ENCODE peak calls at places on chromosomes 1 and 21, in five cellular contexts. I, X, W, Q and J are unnamed samples.

GRCh38 chr1:44676484-44677200 is 2.1 kb downstream of the ARMH1 start:
- DNase-seq in W (no peak), I (no peak), X (no peak), Q (no peak), J (no peak)

GRCh38 chr1:54069792-54070548 is 16.6 kb downstream of the TCEANC2 start:
- DNase-seq in X (no peak), W (no peak), I (no peak), Q (no peak), J (no peak)

GRCh38 chr1:231093158-231093922 is 53.3 kb upstream of the FAM89A start:
- DNase-seq in X (peak; percentile 39), Q (peak; percentile 49), W (no peak), I (no peak), J (no peak)

GRCh38 chr21:21200939-21201610 is 202.9 kb downstream of the NCAM2 start:
- DNase-seq in Q (no peak), I (no peak), X (no peak), W (no peak), J (no peak)

GRCh38 chr21:45317401-45318145 is 29.9 kb upstream of the POFUT2 start:
- DNase-seq in I (peak; percentile 32), X (peak; percentile 31), W (peak; percentile 37), Q (no peak), J (no peak)

GRCh38 chr1:160114085-160114484 is 1.5 kb upstream of the ATP1A2 start:
- DNase-seq in Q (no peak), X (no peak), I (no peak), W (no peak), J (no peak)

GRCh38 chr1:15946546-15947381 is 29.1 kb downstream of the ZBTB17 start:
- DNase-seq in I (no peak), W (no peak), Q (no peak), X (no peak), J (no peak)

GRCh38 chr1:54380285-54380882 is 25.8 kb downstream of the SSBP3 start:
- DNase-seq in Q (no peak), X (no peak), I (no peak), W (no peak), J (no peak)

GRCh38 chr1:246602194-246602593 is 35.9 kb downstream of the CNST start:
- DNase-seq in Q (no peak), W (no peak), I (no peak), X (no peak), J (no peak)

GRCh38 chr1:192810253-192810880 is 1.5 kb downstream of the RGS2 start:
- DNase-seq in I (no peak), X (no peak), W (no peak), Q (no peak), J (no peak)

GRCh38 chr1:172727956-172728603 is 69.2 kb downstream of the FASLG start:
- DNase-seq in Q (no peak), X (peak; percentile 53), I (no peak), W (no peak), J (no peak)

GRCh38 chr1:170864238-170864637 is 71.1 kb upstream of the MROH9 start:
- DNase-seq in Q (no peak), I (peak; percentile 46), X (no peak), W (no peak), J (no peak)

GRCh38 chr1:117605164-117605810 is 561 bp upstream of the TENT5C start:
- DNase-seq in X (no peak), W (no peak), I (no peak), Q (no peak), J (peak; percentile 74)

GRCh38 chr1:37931148-37931492 is 15.7 kb downstream of the INPP5B start:
- DNase-seq in Q (no peak), W (no peak), I (no peak), X (no peak), J (no peak)

GRCh38 chr21:41188476-41189146 is 20.7 kb downstream of the BACE2 start:
- DNase-seq in X (no peak), W (no peak), I (no peak), Q (no peak), J (no peak)

GRCh38 chr21:43913928-43914327 is 48.9 kb downstream of the AGPAT3 start:
- DNase-seq in X (no peak), Q (no peak), W (peak; percentile 8), I (no peak), J (no peak)

GRCh38 chr1:217090073-217090911 is 367.1 kb upstream of the ESRRG start:
- DNase-seq in W (peak; percentile 53), I (no peak), X (no peak), Q (peak; percentile 60), J (no peak)

GRCh38 chr21:17391811-17392340 is 121.0 kb upstream of the CXADR start:
- DNase-seq in Q (no peak), I (no peak), W (no peak), X (no peak), J (no peak)

GRCh38 chr1:169119405-169119804 is 12.9 kb downstream of the ATP1B1 start:
- DNase-seq in I (no peak), W (no peak), X (no peak), Q (no peak), J (no peak)

GRCh38 chr1:169115891-169116585 is 9.5 kb downstream of the ATP1B1 start:
- DNase-seq in W (peak; percentile 68), X (no peak), Q (no peak), I (no peak), J (peak; percentile 86)

GRCh38 chr1:169118227-169118626 is 11.7 kb downstream of the ATP1B1 start:
- DNase-seq in I (no peak), W (no peak), Q (no peak), X (no peak), J (no peak)

GRCh38 chr1:169117599-169117998 is 11.1 kb downstream of the ATP1B1 start:
- DNase-seq in X (no peak), W (no peak), I (no peak), Q (no peak), J (no peak)

DNA sequence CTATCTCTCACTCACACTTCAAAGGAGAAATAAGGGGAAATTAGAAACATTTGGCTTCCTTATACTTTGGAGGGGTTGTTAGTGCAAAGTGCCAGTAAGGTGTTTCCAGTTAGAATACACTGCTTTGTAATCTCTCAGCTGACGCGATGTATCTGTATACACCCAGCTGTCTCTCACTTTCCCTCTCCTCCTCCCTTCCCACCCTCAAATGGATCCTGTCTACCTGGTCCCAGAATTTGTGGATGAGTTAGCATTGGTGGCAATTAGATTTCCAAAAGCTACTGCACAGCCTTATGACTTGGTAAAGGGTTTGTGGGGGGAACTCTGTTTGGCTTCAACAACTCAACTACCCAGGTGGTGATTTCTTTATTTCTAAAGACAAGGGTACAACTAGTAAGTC is 10.5 kb downstream of the ATP1B1 start:
- DNase-seq in I (no peak), Q (no peak), W (no peak), X (no peak), J (no peak)
- H3K4me1 ChIP-seq in I (peaks cover 3% of the 10 kb centered on the region), Q (no peaks in the 10 kb centered on the region), W (no peaks in the 10 kb centered on the region), X (peaks cover 82% of the 10 kb centered on the region), J (peaks cover 100% of the 10 kb centered on the region)

DNA sequence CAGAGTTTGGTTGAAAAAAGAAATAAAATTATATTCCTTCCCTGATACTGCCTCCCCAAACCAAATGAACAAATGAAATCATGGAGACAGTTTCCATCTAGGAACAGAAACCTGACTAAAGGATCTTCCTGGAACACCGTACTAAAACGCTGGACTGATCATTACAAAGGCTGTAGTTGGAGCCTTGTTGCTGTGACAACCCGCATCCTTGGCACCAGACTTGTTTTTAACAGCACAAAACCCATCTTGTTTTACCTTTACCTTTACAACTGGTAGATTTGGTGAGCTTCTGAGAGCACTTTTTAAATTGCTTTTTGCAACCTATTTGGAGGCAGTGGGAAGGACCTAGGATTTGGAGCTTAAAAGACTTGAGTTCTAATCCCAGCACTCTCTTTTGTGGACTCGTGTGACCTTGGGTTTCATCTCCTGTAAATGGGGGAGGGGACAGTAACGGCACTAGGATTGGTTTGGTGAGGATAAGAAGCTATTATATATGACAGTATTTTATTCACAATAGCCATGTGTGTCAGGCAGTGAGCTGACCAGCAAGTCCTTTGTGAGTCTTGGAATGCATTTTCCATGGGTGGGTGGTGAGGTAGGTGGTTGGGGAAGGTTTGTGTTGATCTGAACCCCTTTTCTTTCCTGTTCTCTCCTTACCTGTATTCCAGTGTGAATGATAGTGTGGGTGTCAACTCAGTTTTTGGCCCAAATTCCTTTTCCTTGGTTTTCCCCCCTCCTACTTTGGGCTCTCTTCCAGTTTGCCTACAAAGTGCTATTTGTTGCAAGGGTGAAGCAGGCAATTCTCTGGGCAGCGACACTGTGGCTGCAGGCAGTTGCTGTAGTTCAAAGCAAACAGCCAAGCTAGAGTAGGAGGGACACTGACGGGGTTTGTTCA is 12.6 kb downstream of the LRRC8D start:
- DNase-seq in X (no peak), Q (no peak), W (no peak), I (no peak), J (no peak)
- H3K4me1 ChIP-seq in X (peaks cover 64% of the 10 kb centered on the region), Q (no peaks in the 10 kb centered on the region), W (no peaks in the 10 kb centered on the region), I (no peaks in the 10 kb centered on the region), J (peaks cover 34% of the 10 kb centered on the region)

GRCh38 chr1:93573940-93574469 is 107.6 kb downstream of the BCAR3 start:
- DNase-seq in Q (no peak), X (no peak), W (no peak), I (no peak), J (no peak)
- H3K4me1 ChIP-seq in Q (no peaks in the 10 kb centered on the region), X (peaks cover 2% of the 10 kb centered on the region), W (no peaks in the 10 kb centered on the region), I (no peaks in the 10 kb centered on the region), J (peaks cover 36% of the 10 kb centered on the region)

GRCh38 chr21:39003982-39004775 is 179.1 kb downstream of the PSMG1 start:
- DNase-seq in X (no peak), W (no peak), Q (peak; percentile 74), I (no peak), J (no peak)
- H3K4me1 ChIP-seq in X (no peaks in the 10 kb centered on the region), W (peaks cover 4% of the 10 kb centered on the region), Q (no peaks in the 10 kb centered on the region), I (peaks cover 12% of the 10 kb centered on the region), J (peaks cover 39% of the 10 kb centered on the region)

GRCh38 chr1:2341706-2342383 is 49.5 kb downstream of the MORN1 start:
- DNase-seq in Q (no peak), W (no peak), X (no peak), I (no peak), J (no peak)

GRCh38 chr1:2342384-2343022 is 48.9 kb downstream of the MORN1 start:
- DNase-seq in W (no peak), Q (no peak), X (no peak), I (no peak), J (no peak)

GRCh38 chr1:2344744-2345296 is 46.5 kb downstream of the MORN1 start:
- DNase-seq in I (no peak), X (no peak), Q (no peak), W (no peak), J (no peak)

GRCh38 chr1:2344121-2344681 is 47.2 kb downstream of the MORN1 start:
- DNase-seq in I (no peak), X (no peak), Q (no peak), W (no peak), J (no peak)

DNA sequence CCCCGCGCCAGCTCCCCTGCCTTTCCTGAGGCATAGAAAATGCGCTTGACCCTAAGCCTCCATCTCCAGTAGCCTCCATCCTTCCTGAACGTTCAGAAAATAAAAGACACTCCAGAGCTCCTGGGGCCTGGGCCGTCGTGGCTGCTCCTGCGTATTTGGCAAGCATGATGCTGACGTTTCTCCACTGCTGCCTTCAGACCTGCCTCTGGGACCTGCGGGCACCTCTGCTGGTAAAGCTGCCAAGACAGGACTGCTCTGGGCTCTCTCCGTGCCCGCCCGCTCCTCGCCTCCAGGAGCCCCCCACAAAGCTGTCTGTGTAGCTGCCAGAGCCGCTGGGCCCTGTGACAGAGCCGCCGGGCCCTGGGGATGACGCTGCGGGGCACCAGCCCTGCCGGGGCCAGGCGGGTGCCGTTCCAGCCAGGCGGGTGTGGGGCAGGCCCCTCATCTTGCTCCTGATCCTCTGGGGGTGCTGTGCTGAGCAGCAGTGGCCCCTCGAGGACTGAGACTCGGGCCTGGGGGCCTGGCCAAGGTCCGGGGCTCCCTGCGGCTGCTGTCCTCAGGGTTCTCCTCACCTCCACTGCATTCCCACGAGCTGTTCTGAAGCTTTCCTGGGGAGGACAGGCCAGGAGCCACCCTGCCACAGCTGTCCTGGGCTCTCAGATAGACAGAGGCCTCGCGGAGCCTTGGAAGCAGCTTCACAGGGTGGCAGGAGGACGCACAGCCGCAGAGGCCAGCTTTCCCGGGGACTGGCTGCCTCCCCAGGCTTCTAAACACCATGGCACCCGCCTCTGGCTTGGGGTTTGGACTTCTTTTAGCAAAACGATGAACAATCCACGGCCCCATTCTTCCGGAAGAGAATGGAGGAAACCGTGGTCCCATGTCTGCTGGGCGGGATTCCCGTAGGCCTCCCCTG is 48.1 kb downstream of the MORN1 start:
- DNase-seq in X (no peak), W (no peak), Q (no peak), I (no peak), J (no peak)
- H3K4me1 ChIP-seq in X (no peaks in the 10 kb centered on the region), W (no peaks in the 10 kb centered on the region), Q (no peaks in the 10 kb centered on the region), I (no peaks in the 10 kb centered on the region), J (no peaks in the 10 kb centered on the region)